ENCODE peak calls at places on chromosomes 11 and 22, in seven cellular contexts. Y is IMR-90, T is K562, L is SK-N-SH, E is H1, Z is GM12878, X is HepG2. K is an unnamed sample.

GRCh38 chr22:28951969-28952521 is 68.7 kb downstream of the ZNRF3 start:
- DNase-seq in T (no peak), L (no peak), Z (no peak), X (peak), Y (peak), E (no peak), K (no peak)

GRCh38 chr11:76795285-76795935 is 12.3 kb downstream of the TSKU start:
- DNase-seq in Y (no peak), E (no peak), Z (no peak), X (no peak), T (no peak), L (no peak), K (no peak)

GRCh38 chr22:17549655-17550054 is 13.6 kb upstream of the SLC25A18 start:
- DNase-seq in X (no peak), L (no peak), Y (no peak), T (no peak), Z (no peak), E (no peak), K (no peak)

GRCh38 chr22:39332441-39333064 is 13.1 kb upstream of the RPL3 start:
- DNase-seq in T (no peak), X (no peak), L (no peak), Z (peak), Y (no peak), E (no peak), K (no peak)

GRCh38 chr11:19789840-19790710 is 77.4 kb downstream of the NAV2 start:
- DNase-seq in T (no peak), Y (peak), E (no peak), L (no peak), X (no peak), Z (no peak), K (no peak)

GRCh38 chr11:88656960-88657738 is 319.6 kb upstream of the CTSC start:
- DNase-seq in X (no peak), Z (no peak), Y (no peak), E (no peak), T (no peak), L (no peak), K (no peak)

GRCh38 chr11:11022126-11022730 is 164.4 kb upstream of the ZBED5 start:
- DNase-seq in Y (peak), X (no peak), Z (no peak), L (peak), E (no peak), T (peak), K (peak)

GRCh38 chr22:30302810-30303138 is 13.5 kb upstream of the CASTOR1 start:
- DNase-seq in X (no peak), E (no peak), Y (no peak), T (no peak), L (no peak), Z (no peak), K (no peak)

GRCh38 chr11:59186130-59186594 is 14.2 kb downstream of the DTX4 start:
- DNase-seq in E (no peak), Y (no peak), X (peak), Z (no peak), T (peak), L (peak), K (peak)

GRCh38 chr11:121901853-121902252 is 214.2 kb downstream of the BLID start:
- DNase-seq in Z (no peak), E (no peak), Y (no peak), X (no peak), L (no peak), T (no peak), K (no peak)

GRCh38 chr11:20075627-20076026 is 84.6 kb downstream of the DBX1 start:
- DNase-seq in E (no peak), Y (no peak), Z (no peak), X (no peak), L (no peak), T (no peak), K (no peak)

GRCh38 chr11:70415176-70415575 is 16.8 kb downstream of the CTTN start:
- DNase-seq in X (no peak), Z (no peak), E (no peak), Y (peak), L (no peak), T (no peak), K (peak)

GRCh38 chr11:111737877-111738205 is 28.3 kb downstream of the PPP2R1B start:
- DNase-seq in Y (no peak), Z (no peak), E (no peak), X (no peak), T (no peak), L (no peak), K (no peak)

GRCh38 chr11:64089915-64090810 is 54.4 kb downstream of the FLRT1 start:
- DNase-seq in E (no peak), L (no peak), T (no peak), Y (no peak), X (no peak), Z (no peak), K (no peak)

GRCh38 chr22:30617819-30618218 is 10.8 kb downstream of the TCN2 start:
- DNase-seq in X (no peak), T (no peak), Z (no peak), L (no peak), E (no peak), Y (no peak), K (no peak)

GRCh38 chr11:65184146-65184545 is 2.4 kb downstream of the CAPN1 start:
- DNase-seq in X (no peak), E (no peak), Y (no peak), Z (no peak), T (no peak), L (no peak), K (no peak)

GRCh38 chr11:7637447-7638157 is 35.7 kb downstream of the CYB5R2 start:
- DNase-seq in E (no peak), X (no peak), T (no peak), Y (peak), L (no peak), Z (no peak), K (no peak)

GRCh38 chr22:19036229-19036522 is 86.0 kb downstream of the DGCR2 start:
- DNase-seq in L (no peak), T (no peak), E (no peak), X (no peak), Z (no peak), Y (no peak), K (no peak)

GRCh38 chr22:21652547-21653545 is 10.7 kb downstream of the SDF2L1 start:
- DNase-seq in E (no peak), L (no peak), Y (no peak), X (no peak), T (peak), Z (no peak), K (no peak)

GRCh38 chr11:3609416-3610265 is 32.2 kb downstream of the ART5 start:
- DNase-seq in Z (no peak), T (peak), X (peak), Y (peak), E (no peak), L (peak), K (peak)

GRCh38 chr11:129930306-129930705 is 34.9 kb upstream of the NFRKB start:
- DNase-seq in Y (peak), T (no peak), X (no peak), E (no peak), L (no peak), Z (no peak), K (no peak)

GRCh38 chr11:124643605-124644425 is 21.2 kb downstream of the TBRG1 start:
- DNase-seq in E (no peak), Z (no peak), L (no peak), X (no peak), Y (peak), T (peak), K (no peak)

GRCh38 chr11:64865286-64866172 is 12.9 kb downstream of the EHD1 start:
- DNase-seq in E (no peak), X (no peak), L (no peak), Y (peak), T (no peak), Z (no peak), K (no peak)

GRCh38 chr11:12482839-12483238 is 105.5 kb downstream of the PARVA start:
- DNase-seq in E (no peak), Y (no peak), T (no peak), Z (no peak), X (no peak), L (no peak), K (no peak)

GRCh38 chr11:99343117-99343516 is 322.4 kb downstream of the CNTN5 start:
- DNase-seq in T (no peak), E (no peak), Z (no peak), L (no peak), X (no peak), Y (no peak), K (no peak)

GRCh38 chr11:64094463-64095223 is 58.9 kb downstream of the FLRT1 start:
- DNase-seq in L (no peak), T (peak), X (no peak), Z (no peak), Y (peak), E (no peak), K (peak)

GRCh38 chr11:279966-280761 is 2.0 kb downstream of the NLRP6 start:
- DNase-seq in Z (no peak), T (no peak), X (no peak), Y (peak), E (no peak), L (peak), K (no peak)

GRCh38 chr11:69355346-69355940 is 61.5 kb downstream of the MYEOV start:
- DNase-seq in L (no peak), Z (no peak), T (no peak), X (no peak), Y (no peak), E (no peak), K (no peak)

GRCh38 chr22:49569286-49570031 is 258.2 kb downstream of the BRD1 start:
- DNase-seq in T (no peak), Z (no peak), Y (no peak), E (no peak), L (no peak), X (no peak), K (no peak)

GRCh38 chr22:49567894-49568750 is 259.6 kb downstream of the BRD1 start:
- DNase-seq in L (no peak), Y (no peak), X (no peak), E (no peak), Z (no peak), T (no peak), K (no peak)

GRCh38 chr22:49568751-49569285 is 258.9 kb downstream of the BRD1 start:
- DNase-seq in E (no peak), Z (no peak), X (no peak), L (no peak), Y (no peak), T (no peak), K (no peak)

GRCh38 chr22:49571326-49571725 is 256.3 kb downstream of the BRD1 start:
- DNase-seq in Y (no peak), X (no peak), Z (no peak), T (no peak), L (no peak), E (no peak), K (no peak)

GRCh38 chr22:49570032-49570848 is 257.4 kb downstream of the BRD1 start:
- DNase-seq in E (no peak), L (no peak), Y (no peak), Z (no peak), T (no peak), X (no peak), K (no peak)
- TF ChIP-seq RFX5 in E (no peak), L (no peak), Y (no peak), Z (no peak), T (no peak), X (no peak), K (no peak)

DNA sequence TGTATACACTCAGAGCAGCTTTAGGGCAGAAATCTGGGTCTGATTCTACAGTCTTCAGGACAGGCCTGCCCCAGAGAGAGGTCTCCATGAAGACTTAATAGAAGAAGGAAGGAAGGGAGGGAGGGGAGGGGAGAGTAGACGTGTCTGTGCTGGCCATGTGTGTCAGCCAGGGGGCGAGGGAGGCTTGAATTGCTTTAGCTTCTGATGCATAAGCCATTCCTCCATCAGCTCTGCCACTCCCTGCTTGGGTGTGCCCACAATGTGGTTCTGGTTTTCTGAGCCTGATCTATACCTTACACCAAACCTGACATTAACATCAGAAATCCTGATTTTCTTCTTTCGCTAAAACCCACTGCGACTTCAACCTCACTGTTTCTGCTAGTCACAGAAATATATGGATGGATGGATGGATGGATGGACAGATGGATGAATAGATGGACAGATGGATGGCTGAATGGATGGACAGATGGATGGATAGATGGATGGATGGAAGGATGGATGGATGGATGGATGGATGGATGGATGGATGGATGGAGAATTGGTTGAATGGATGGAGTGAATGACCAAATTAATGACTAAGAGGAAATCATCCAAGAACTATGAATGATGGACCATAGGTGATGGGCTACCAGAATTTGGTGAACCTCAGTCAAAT is 56.5 kb upstream of the PRDM11 start:
- DNase-seq in L (no peak), Z (no peak), T (no peak), X (no peak), E (no peak), Y (peak), K (no peak)
- TF ChIP-seq CTCF in L (no peak), Z (no peak), T (no peak), X (no peak), E (peak), Y (peak), K (no peak)

DNA sequence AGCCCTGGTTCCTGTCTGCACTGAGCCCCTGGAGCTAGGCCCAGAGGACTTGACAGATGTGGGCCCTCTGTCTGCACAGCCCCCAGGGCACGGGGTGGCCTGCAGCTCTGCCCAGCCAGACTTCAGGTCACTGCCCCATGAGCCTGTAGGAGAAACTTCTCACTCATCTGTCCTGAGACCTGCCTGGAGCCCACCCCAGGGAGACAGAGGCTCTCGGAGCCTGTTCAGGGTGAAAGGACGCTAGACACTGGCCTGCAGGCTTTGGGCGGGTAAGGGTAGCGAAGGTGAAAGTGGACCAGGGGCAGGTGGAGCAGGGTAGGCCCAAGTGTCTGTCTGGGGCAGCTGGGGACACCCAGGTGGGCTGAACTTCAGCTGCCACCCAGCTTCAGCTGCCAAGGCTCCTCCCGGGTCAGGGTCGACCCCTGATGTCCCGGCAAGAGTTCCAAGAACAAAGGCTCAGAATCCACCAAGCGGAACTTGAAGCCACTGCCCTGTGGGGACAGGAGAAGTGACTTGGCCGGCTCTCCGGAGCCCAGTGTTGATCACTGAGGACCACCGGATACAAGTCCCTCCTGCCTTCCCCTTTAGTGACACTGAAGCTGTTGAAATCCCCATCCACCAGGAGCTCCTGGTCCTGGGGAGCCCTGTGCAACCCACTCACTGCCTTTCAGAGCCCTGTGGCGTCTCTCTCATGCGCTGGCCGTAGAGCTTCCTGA is 90.3 kb downstream of the KCNQ1 start:
- DNase-seq in Y (no peak), X (no peak), E (no peak), T (no peak), L (no peak), Z (no peak), K (no peak)
- TF ChIP-seq USF2 in Y (no peak), X (no peak), E (no peak), T (no peak), L (no peak), Z (no peak), K (no peak)

GRCh38 chr11:66593650-66594049 is 665 bp downstream of the CCS start:
- DNase-seq in E (no peak), X (no peak), T (no peak), L (no peak), Z (no peak), Y (no peak), K (no peak)

GRCh38 chr11:66592457-66593302 is at the start of the genes CCDC87 and CCS:
- DNase-seq in X (peak), Y (peak), Z (peak), T (peak), E (peak), L (peak), K (peak)

GRCh38 chr11:66598993-66599392 is 6.0 kb downstream of the CCS start:
- DNase-seq in T (no peak), Y (no peak), L (no peak), E (no peak), X (no peak), Z (no peak), K (no peak)

GRCh38 chr11:66593303-66593635 is 284 bp downstream of the CCS start:
- DNase-seq in L (no peak), Z (no peak), X (no peak), E (no peak), T (no peak), Y (no peak), K (no peak)

DNA sequence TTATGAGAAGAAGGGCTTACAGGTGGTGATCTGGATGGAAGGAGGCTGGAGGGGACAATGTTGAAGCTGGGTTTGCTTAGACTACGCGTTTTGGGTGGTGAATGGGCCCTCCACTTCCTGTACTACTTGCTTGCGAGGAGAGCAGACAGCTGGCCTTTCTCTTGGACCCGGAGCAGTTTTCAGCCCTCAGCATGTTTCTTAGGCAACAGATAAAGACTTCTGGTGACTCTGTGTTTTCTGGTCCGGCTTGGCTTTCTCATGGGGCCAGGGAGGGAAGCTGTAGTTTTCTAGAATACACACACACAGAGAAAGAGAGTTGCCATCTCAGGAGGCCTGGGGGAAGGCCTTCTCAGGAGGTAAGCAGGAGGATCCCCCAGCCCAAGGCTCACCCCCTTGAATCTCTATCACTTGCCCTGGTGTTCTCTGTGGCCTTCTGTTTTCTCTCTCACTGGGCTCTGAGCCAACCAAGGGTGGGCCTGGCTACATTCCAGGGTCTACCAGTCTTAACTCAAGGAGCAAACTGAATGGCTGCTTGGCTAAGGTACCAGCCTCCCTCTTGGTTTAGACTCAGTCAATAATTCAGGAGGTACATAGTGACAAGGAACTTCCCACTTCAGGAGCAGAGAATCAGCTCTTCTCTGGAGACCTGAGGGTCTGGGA is 2.4 kb downstream of the CCS start:
- DNase-seq in Y (peak), L (no peak), E (no peak), T (peak), Z (peak), X (no peak), K (no peak)
- TF ChIP-seq RFX5 in Y (no peak), L (no peak), E (no peak), T (no peak), Z (no peak), X (no peak), K (no peak)

K was measured in A549.